ENCODE peak calls at places on chromosomes 7 and 10, in five cellular contexts. B is BJ, D is smooth muscle cell of the brain vasculature, T is NCI-H2081, Q is cardiac septum. Y is an unnamed sample.
A peak's percentile ranks its signal among the peaks of the same experiment; 100 is the strongest.

GRCh38 chr10:104334561-104334960 is 3.7 kb downstream of the ITPRIP start:
- DNase-seq in B (no peak), D (no peak), T (no peak), Q (peak; percentile 41), Y (no peak)

GRCh38 chr7:136925556-136925955 is 57.1 kb downstream of the CHRM2 start:
- DNase-seq in B (no peak), D (no peak), T (peak; percentile 79), Q (no peak), Y (no peak)

GRCh38 chr7:502296-502695 is 17.4 kb downstream of the PDGFA start:
- DNase-seq in B (no peak), D (no peak), T (no peak), Q (no peak), Y (no peak)

GRCh38 chr10:123997486-123998196 is 95.8 kb downstream of the CHST15 start:
- DNase-seq in B (peak; percentile 95), D (peak; percentile 71), T (no peak), Q (peak; percentile 87), Y (peak; percentile 93)

GRCh38 chr10:50310560-50311174 is 59.4 kb upstream of the ASAH2 start:
- DNase-seq in B (no peak), D (no peak), T (peak; percentile 7), Q (no peak), Y (no peak)

GRCh38 chr7:77537595-77538185 is 595 bp downstream of the PTPN12 start:
- DNase-seq in B (no peak), D (no peak), T (peak; percentile 67), Q (no peak), Y (no peak)

GRCh38 chr7:116242177-116242576 is 31.8 kb downstream of the TES start:
- DNase-seq in B (no peak), D (no peak), T (no peak), Q (no peak), Y (peak; percentile 62)

GRCh38 chr7:117667456-117667855 is 187.6 kb downstream of the CFTR start:
- DNase-seq in B (no peak), D (no peak), T (no peak), Q (no peak), Y (no peak)

GRCh38 chr7:149477494-149478443 is 16.9 kb upstream of the ZNF777 start:
- DNase-seq in B (no peak), D (no peak), T (no peak), Q (no peak), Y (no peak)

GRCh38 chr7:26860361-26860760 is 4.0 kb downstream of the SKAP2 start:
- DNase-seq in B (no peak), D (no peak), T (peak; percentile 38), Q (no peak), Y (peak; percentile 14)

GRCh38 chr7:133763241-133763640 is 363.9 kb upstream of the LRGUK start:
- DNase-seq in B (peak; percentile 21), D (no peak), T (no peak), Q (no peak), Y (no peak)

GRCh38 chr7:42893341-42894242 is 18.3 kb downstream of the C7orf25 start:
- DNase-seq in B (no peak), D (no peak), T (no peak), Q (no peak), Y (no peak)

GRCh38 chr10:86668297-86669165 is at the start of gene LDB3:
- DNase-seq in B (no peak), D (no peak), T (peak; percentile 4), Q (peak; percentile 92), Y (no peak)

GRCh38 chr7:139735466-139735865 is 42.3 kb downstream of the HIPK2 start:
- DNase-seq in B (no peak), D (no peak), T (no peak), Q (no peak), Y (no peak)